ENCODE peak calls at places on chromosomes 12 and 14, in four cellular contexts. I, U, D and A are unnamed samples.
A peak's percentile ranks its signal among the peaks of the same experiment; 100 is the strongest.

GRCh38 chr12:112015938-112016337 is 2.7 kb downstream of the ERP29 start:
- DNase-seq in D (no peak), I (no peak), U (no peak), A (no peak)

GRCh38 chr12:42030588-42030987 is 114.1 kb downstream of the GXYLT1 start:
- DNase-seq in I (no peak), U (no peak), D (no peak), A (no peak)

GRCh38 chr14:87805315-87805723 is 187.7 kb downstream of the GALC start:
- DNase-seq in I (no peak), D (no peak), U (no peak), A (peak; percentile 48)

GRCh38 chr12:101850199-101850598 is 19.4 kb upstream of the GNPTAB start:
- DNase-seq in I (no peak), U (no peak), D (no peak), A (no peak)

GRCh38 chr12:41663487-41664258 is 475.6 kb downstream of the PDZRN4 start:
- DNase-seq in U (no peak), D (peak; percentile 33), I (peak; percentile 34), A (peak; percentile 29)

GRCh38 chr12:93938921-93939320 is 209.5 kb upstream of the PLXNC1 start:
- DNase-seq in I (no peak), D (no peak), U (no peak), A (peak; percentile 39)

GRCh38 chr12:67433393-67434175 is 164.4 kb downstream of the CAND1 start:
- DNase-seq in D (no peak), I (no peak), U (no peak), A (peak; percentile 57)

GRCh38 chr14:91290986-91291385 is 46.5 kb upstream of the GPR68 start:
- DNase-seq in U (no peak), D (no peak), I (no peak), A (no peak)

GRCh38 chr14:65301862-65302539 is 110.5 kb upstream of the FUT8 start:
- DNase-seq in D (no peak), I (no peak), U (no peak), A (no peak)

GRCh38 chr14:41749425-41749824 is 142.7 kb downstream of the LRFN5 start:
- DNase-seq in I (peak; percentile 50), U (peak; percentile 3), D (no peak), A (peak; percentile 64)

GRCh38 chr12:48422060-48422459 is 50.3 kb upstream of the ANP32D start:
- DNase-seq in D (no peak), U (no peak), I (no peak), A (no peak)

GRCh38 chr12:109696485-109697269 is 16.9 kb upstream of the FAM222A start:
- DNase-seq in D (no peak), U (no peak), I (peak; percentile 21), A (peak; percentile 31)

GRCh38 chr12:73665193-73665592 is 872.4 kb upstream of the ATXN7L3B start:
- DNase-seq in D (no peak), U (no peak), I (no peak), A (no peak)

GRCh38 chr12:15899282-15899870 is 11.8 kb upstream of the DERA start:
- DNase-seq in U (no peak), I (peak; percentile 71), D (no peak), A (peak; percentile 57)

GRCh38 chr12:56628671-56629458 is 1.3 kb downstream of the BAZ2A start:
- DNase-seq in D (peak; percentile 51), I (peak; percentile 89), U (no peak), A (peak; percentile 83)

GRCh38 chr14:104288272-104288671 is 149.9 kb downstream of the KIF26A start:
- DNase-seq in U (no peak), D (no peak), I (no peak), A (no peak)

GRCh38 chr14:32908487-32909084 is 30.1 kb upstream of the NPAS3 start:
- DNase-seq in D (no peak), I (no peak), U (no peak), A (peak; percentile 16)

GRCh38 chr12:83954939-83955601 is 957.5 kb downstream of the SLC6A15 start:
- DNase-seq in I (no peak), U (no peak), D (no peak), A (peak; percentile 5)

GRCh38 chr12:51667269-51667668 is 76.2 kb downstream of the SCN8A start:
- DNase-seq in I (no peak), D (no peak), U (no peak), A (no peak)

GRCh38 chr14:102076793-102077759 is 9.8 kb downstream of the HSP90AA1 start:
- DNase-seq in D (no peak), U (no peak), I (no peak), A (no peak)

GRCh38 chr14:65961004-65961403 is 525.2 kb upstream of the CCDC196 start:
- DNase-seq in I (peak; percentile 31), D (no peak), U (peak; percentile 41), A (peak; percentile 75)

GRCh38 chr12:15855646-15856045 is 26.5 kb upstream of the STRAP start:
- DNase-seq in U (no peak), I (peak; percentile 61), D (no peak), A (peak; percentile 57)

GRCh38 chr12:47147749-47148148 is 68.0 kb upstream of the AMIGO2 start:
- DNase-seq in D (no peak), I (no peak), U (no peak), A (no peak)

GRCh38 chr12:27429606-27430005 is 16.9 kb upstream of the SMCO2 start:
- DNase-seq in U (no peak), I (peak; percentile 58), D (no peak), A (no peak)

GRCh38 chr14:35669782-35670181 is 135.8 kb downstream of the INSM2 start:
- DNase-seq in U (no peak), I (peak; percentile 30), D (peak; percentile 3), A (peak; percentile 56)

GRCh38 chr14:88834883-88835431 is 10.5 kb downstream of the TTC8 start:
- DNase-seq in U (no peak), D (no peak), I (peak; percentile 65), A (peak; percentile 76)

GRCh38 chr14:99253890-99254289 is 18.1 kb downstream of the BCL11B start:
- DNase-seq in I (no peak), D (no peak), U (no peak), A (no peak)

GRCh38 chr12:52349196-52349595 is 18.1 kb downstream of the KRT85 start:
- DNase-seq in I (no peak), U (no peak), D (no peak), A (no peak)

GRCh38 chr14:67666733-67667132 is 7.7 kb downstream of the VTI1B start:
- DNase-seq in I (no peak), D (no peak), U (no peak), A (no peak)

GRCh38 chr12:102540856-102541385 is 60.6 kb upstream of the IGF1 start:
- DNase-seq in I (no peak), D (no peak), U (no peak), A (no peak)

GRCh38 chr12:50574621-50575348 is 70.0 kb downstream of the DIP2B start:
- DNase-seq in I (peak; percentile 65), U (no peak), D (no peak), A (peak; percentile 66)

GRCh38 chr14:39265032-39265431 is 31.3 kb downstream of the MIA2 start:
- DNase-seq in D (no peak), I (peak; percentile 36), U (no peak), A (peak; percentile 32)

GRCh38 chr14:67680121-67680602 is 5.7 kb upstream of the VTI1B start:
- DNase-seq in U (peak; percentile 47), D (no peak), I (peak; percentile 38), A (peak; percentile 93)

GRCh38 chr14:91727121-91727520 is 4.8 kb downstream of the CATSPERB start:
- DNase-seq in D (no peak), I (no peak), U (no peak), A (peak; percentile 88)

GRCh38 chr12:53223391-53224267 is 8.4 kb downstream of the RARG start:
- DNase-seq in D (no peak), U (no peak), I (peak; percentile 85), A (peak; percentile 72)

GRCh38 chr12:6821271-6821673 is 349 bp upstream of the GPR162 start:
- DNase-seq in U (peak; percentile 84), D (no peak), I (peak; percentile 83), A (peak; percentile 67)

GRCh38 chr12:19482551-19483109 is 43.3 kb downstream of the AEBP2 start:
- DNase-seq in I (no peak), U (no peak), D (no peak), A (no peak)

GRCh38 chr12:63917864-63918742 is 73.6 kb downstream of the SRGAP1 start:
- DNase-seq in D (peak; percentile 14), I (peak; percentile 97), U (peak; percentile 43), A (peak; percentile 96)